ENCODE peak calls at places on chromosomes 16 and 17, in nine cellular contexts. O is HFFc6, F is RWPE1, E is heart left ventricle, H is cardiac fibroblast, J is PC-9, A is left lung, Y is body of pancreas, W is K562. C is an unnamed sample.

GRCh38 chr16:5412721-5413120 is 315.1 kb upstream of the EEF2KMT start:
- DNase-seq in O (no peak), F (no peak), E (no peak), H (no peak), J (no peak), A (no peak), Y (no peak), W (no peak), C (no peak)

GRCh38 chr16:88589441-88589840 is 19.2 kb downstream of the ZC3H18 start:
- DNase-seq in O (no peak), F (no peak), E (no peak), H (no peak), J (no peak), A (peak; percentile 5), Y (no peak), W (no peak), C (no peak)

GRCh38 chr17:18261659-18262058 is 1.2 kb downstream of the MIEF2 start:
- DNase-seq in O (no peak), F (no peak), E (no peak), H (no peak), J (no peak), A (no peak), Y (no peak), W (no peak), C (no peak)

GRCh38 chr17:31736855-31737625 is 122.0 kb downstream of the COPRS start:
- DNase-seq in O (no peak), F (no peak), E (peak; percentile 56), H (no peak), J (no peak), A (no peak), Y (no peak), W (no peak), C (no peak)

GRCh38 chr16:14405611-14406537 is 224.2 kb downstream of the PARN start:
- DNase-seq in O (no peak), F (peak; percentile 40), E (no peak), H (no peak), J (no peak), A (peak; percentile 20), Y (no peak), W (peak; percentile 94), C (peak; percentile 34)

GRCh38 chr17:36921131-36921851 is 16.0 kb upstream of the LHX1 start:
- DNase-seq in O (peak; percentile 9), F (peak; percentile 98), E (no peak), H (peak; percentile 48), J (peak; percentile 99), A (no peak), Y (no peak), W (no peak), C (peak; percentile 86)

GRCh38 chr16:48562475-48562874 is 47.5 kb downstream of the N4BP1 start:
- DNase-seq in O (no peak), F (no peak), E (no peak), H (no peak), J (no peak), A (no peak), Y (no peak), W (no peak), C (no peak)

GRCh38 chr16:51762081-51762995 is 611.3 kb upstream of the SALL1 start:
- DNase-seq in O (peak; percentile 60), F (peak; percentile 55), E (peak; percentile 76), H (peak; percentile 75), J (no peak), A (peak; percentile 91), Y (peak; percentile 87), W (peak; percentile 65), C (peak; percentile 69)

GRCh38 chr17:76725580-76726230 is 701 bp downstream of the JMJD6 start:
- DNase-seq in O (no peak), F (peak; percentile 32), E (peak; percentile 86), H (peak; percentile 56), J (no peak), A (peak; percentile 91), Y (peak; percentile 91), W (peak; percentile 72), C (peak; percentile 87)

GRCh38 chr17:19023209-19023999 is 18.8 kb upstream of the FAM83G start:
- DNase-seq in O (no peak), F (no peak), E (no peak), H (no peak), J (no peak), A (no peak), Y (no peak), W (no peak), C (no peak)

GRCh38 chr16:17392857-17393421 is 77.8 kb downstream of the XYLT1 start:
- DNase-seq in O (no peak), F (no peak), E (no peak), H (no peak), J (no peak), A (no peak), Y (no peak), W (no peak), C (no peak)

GRCh38 chr16:69150146-69150865 is 17.9 kb downstream of the UTP4 start:
- DNase-seq in O (peak; percentile 62), F (peak; percentile 45), E (no peak), H (peak; percentile 87), J (peak; percentile 53), A (no peak), Y (peak; percentile 65), W (peak; percentile 36), C (peak; percentile 66)

GRCh38 chr16:67668495-67669157 is 2.0 kb downstream of the C16orf86 start:
- DNase-seq in O (no peak), F (no peak), E (peak; percentile 27), H (no peak), J (no peak), A (no peak), Y (no peak), W (peak; percentile 68), C (peak; percentile 50)

GRCh38 chr16:27980919-27981670 is 82.4 kb downstream of the GSG1L start:
- DNase-seq in O (no peak), F (no peak), E (no peak), H (no peak), J (no peak), A (no peak), Y (no peak), W (no peak), C (no peak)

GRCh38 chr17:5361426-5361825 is 58.0 kb downstream of the NUP88 start:
- DNase-seq in O (no peak), F (no peak), E (no peak), H (no peak), J (no peak), A (no peak), Y (no peak), W (no peak), C (no peak)

GRCh38 chr17:12402963-12403622 is 262.6 kb upstream of the MYOCD start:
- DNase-seq in O (peak; percentile 86), F (peak; percentile 2), E (no peak), H (peak; percentile 67), J (no peak), A (no peak), Y (no peak), W (no peak), C (no peak)

GRCh38 chr16:62889097-62889496 is 852.9 kb upstream of the CDH8 start:
- DNase-seq in O (no peak), F (no peak), E (no peak), H (no peak), J (no peak), A (no peak), Y (no peak), W (no peak), C (no peak)

GRCh38 chr16:71347146-71347545 is 11.4 kb upstream of the CALB2 start:
- DNase-seq in O (no peak), F (no peak), E (no peak), H (no peak), J (no peak), A (no peak), Y (no peak), W (no peak), C (no peak)

GRCh38 chr17:7497636-7498035 is 13.5 kb downstream of the POLR2A start:
- DNase-seq in O (no peak), F (no peak), E (no peak), H (no peak), J (no peak), A (no peak), Y (no peak), W (no peak), C (no peak)

GRCh38 chr16:13436641-13437423 is 483.1 kb upstream of the ERCC4 start:
- DNase-seq in O (peak; percentile 9), F (no peak), E (no peak), H (no peak), J (peak; percentile 73), A (no peak), Y (no peak), W (no peak), C (peak; percentile 5)

GRCh38 chr17:38869647-38870258 is at the start of gene LASP1:
- DNase-seq in O (peak; percentile 84), F (peak; percentile 91), E (peak; percentile 93), H (peak; percentile 86), J (peak; percentile 68), A (peak; percentile 98), Y (peak; percentile 91), W (peak; percentile 82), C (peak; percentile 91)
- TF ChIP-seq CTCF in O (no peak), F (no peak), E (no peak), H (no peak), J (no peak), A (no peak), Y (no peak), W (no peak), C (no peak)

GRCh38 chr17:34397265-34397664 is 34.2 kb upstream of the CCL1 start:
- DNase-seq in O (no peak), F (no peak), E (no peak), H (no peak), J (no peak), A (no peak), Y (no peak), W (peak; percentile 15), C (no peak)
- TF ChIP-seq CTCF in O (no peak), F (no peak), E (no peak), H (no peak), J (no peak), A (no peak), Y (no peak), W (no peak), C (no peak)

DNA sequence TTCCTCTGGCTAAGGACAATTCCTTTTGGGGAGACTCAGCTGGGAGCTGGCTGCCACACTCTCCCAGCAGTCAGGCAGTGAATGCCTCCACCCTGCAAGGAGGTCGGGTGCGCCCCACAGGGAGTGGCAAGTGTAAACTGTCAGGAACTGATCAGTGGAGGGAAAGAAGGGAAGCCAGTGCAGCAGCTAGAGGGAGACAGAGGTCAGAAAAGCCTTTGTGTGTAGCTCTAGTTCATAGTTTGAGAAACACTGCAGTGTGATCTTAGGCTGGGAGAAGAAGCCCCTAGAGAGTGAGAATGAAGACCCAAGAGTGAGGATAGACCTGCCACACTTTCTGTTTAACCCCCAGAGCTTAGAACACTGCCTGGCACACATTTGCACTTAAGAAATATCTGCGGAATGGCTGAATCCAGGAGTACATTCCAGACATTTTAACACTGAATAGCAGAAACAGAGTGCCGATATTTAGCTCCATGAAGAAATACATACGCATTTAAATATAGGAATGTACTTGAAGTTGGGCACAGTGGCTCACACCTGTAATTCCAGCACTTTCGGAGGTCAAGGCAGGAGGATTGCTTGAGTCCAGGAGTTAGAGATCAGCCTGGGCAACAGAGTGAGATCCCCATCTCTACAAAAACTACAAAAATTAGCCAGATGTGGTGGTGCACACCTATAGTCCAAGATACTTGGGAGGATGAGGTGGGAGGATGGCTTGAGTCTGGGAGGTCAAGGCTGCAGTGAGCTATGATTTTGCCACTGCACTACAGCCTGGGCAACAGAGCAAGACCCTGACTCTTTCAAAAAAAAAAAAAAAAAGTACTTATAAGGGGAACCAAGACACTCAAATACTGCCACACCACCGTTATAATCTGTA is 11.1 kb upstream of the SLC5A11 start:
- DNase-seq in O (peak; percentile 34), F (peak; percentile 44), E (no peak), H (peak; percentile 58), J (no peak), A (no peak), Y (no peak), W (peak; percentile 50), C (peak; percentile 19)
- TF ChIP-seq CTCF in O (peak; percentile 78), F (no peak), E (no peak), H (peak; percentile 80), J (peak; percentile 52), A (peak; percentile 23), Y (no peak), W (peak; percentile 76), C (no peak)

GRCh38 chr16:76882105-76882504 is 308.9 kb upstream of the MON1B start:
- DNase-seq in O (no peak), F (peak; percentile 11), E (no peak), H (peak; percentile 1), J (no peak), A (no peak), Y (no peak), W (no peak), C (no peak)
- TF ChIP-seq CTCF in O (no peak), F (peak; percentile 21), E (no peak), H (no peak), J (no peak), A (no peak), Y (no peak), W (no peak), C (no peak)

C was measured in activated CD8-positive, alpha-beta T cell treated with anti-CD3 and anti-CD28 coated beads for 36 hours.